ENCODE peak calls at places on chromosome 20, in five cellular contexts. One of them, this sample, is unnamed.

GRCh38 chr20:51335329-51335841 is 207.1 kb downstream of the NFATC2 start:
- DNase-seq in tibial nerve: no peak
- DNase-seq in sigmoid colon: no peak
- DNase-seq in aorta: no peak
- DNase-seq in uterus: no peak
- DNase-seq in this sample: peak; percentile 82

GRCh38 chr20:34579936-34580587 is 21.5 kb downstream of the MAP1LC3A start:
- DNase-seq in uterus: no peak
- DNase-seq in sigmoid colon: no peak
- DNase-seq in aorta: no peak
- DNase-seq in tibial nerve: no peak
- DNase-seq in this sample: peak; percentile 34

GRCh38 chr20:1860446-1860845 is 34.8 kb upstream of the SIRPA start:
- DNase-seq in sigmoid colon: no peak
- DNase-seq in tibial nerve: no peak
- DNase-seq in uterus: no peak
- DNase-seq in aorta: no peak
- DNase-seq in this sample: peak; percentile 82

GRCh38 chr20:49320460-49320859 is 42.6 kb upstream of the ZNFX1 start:
- DNase-seq in aorta: no peak
- DNase-seq in sigmoid colon: no peak
- DNase-seq in tibial nerve: no peak
- DNase-seq in uterus: no peak
- DNase-seq in this sample: peak; percentile 40

GRCh38 chr20:16479666-16480065 is 93.6 kb downstream of the KIF16B start:
- DNase-seq in uterus: no peak
- DNase-seq in tibial nerve: no peak
- DNase-seq in aorta: no peak
- DNase-seq in sigmoid colon: no peak
- DNase-seq in this sample: no peak

GRCh38 chr20:18326990-18327389 is 38.7 kb downstream of the ZNF133 start:
- DNase-seq in tibial nerve: no peak
- DNase-seq in uterus: no peak
- DNase-seq in aorta: no peak
- DNase-seq in sigmoid colon: no peak
- DNase-seq in this sample: no peak

GRCh38 chr20:58457083-58457680 is 58.0 kb downstream of the APCDD1L start:
- DNase-seq in tibial nerve: no peak
- DNase-seq in aorta: no peak
- DNase-seq in uterus: no peak
- DNase-seq in sigmoid colon: no peak
- DNase-seq in this sample: no peak

GRCh38 chr20:34713194-34713943 is 9.2 kb downstream of the TP53INP2 start:
- DNase-seq in uterus: peak; percentile 45
- DNase-seq in tibial nerve: no peak
- DNase-seq in aorta: no peak
- DNase-seq in sigmoid colon: no peak
- DNase-seq in this sample: peak; percentile 94

GRCh38 chr20:38293490-38294333 is 10.2 kb upstream of the BPI start:
- DNase-seq in sigmoid colon: no peak
- DNase-seq in aorta: no peak
- DNase-seq in tibial nerve: no peak
- DNase-seq in uterus: no peak
- DNase-seq in this sample: peak; percentile 31

GRCh38 chr20:36821964-36822437 is 48.4 kb upstream of the DSN1 start:
- DNase-seq in tibial nerve: no peak
- DNase-seq in aorta: no peak
- DNase-seq in uterus: no peak
- DNase-seq in sigmoid colon: no peak
- DNase-seq in this sample: peak; percentile 61

GRCh38 chr20:10309326-10309725 is 90.7 kb downstream of the SNAP25 start:
- DNase-seq in sigmoid colon: no peak
- DNase-seq in tibial nerve: no peak
- DNase-seq in aorta: no peak
- DNase-seq in uterus: no peak
- DNase-seq in this sample: peak; percentile 83

GRCh38 chr20:4883546-4883945 is 117.8 kb downstream of the SLC23A2 start:
- DNase-seq in aorta: no peak
- DNase-seq in tibial nerve: no peak
- DNase-seq in sigmoid colon: no peak
- DNase-seq in uterus: no peak
- DNase-seq in this sample: no peak

GRCh38 chr20:63064745-63065711 is 58.3 kb upstream of the BHLHE23 start:
- DNase-seq in aorta: peak; percentile 37
- DNase-seq in sigmoid colon: peak; percentile 53
- DNase-seq in tibial nerve: no peak
- DNase-seq in uterus: no peak
- DNase-seq in this sample: no peak

GRCh38 chr20:32902456-32903420 is 44.0 kb downstream of the EFCAB8 start:
- DNase-seq in aorta: peak; percentile 68
- DNase-seq in uterus: no peak
- DNase-seq in sigmoid colon: peak; percentile 74
- DNase-seq in tibial nerve: peak; percentile 18
- DNase-seq in this sample: peak; percentile 36

GRCh38 chr20:61730631-61731362 is 334.9 kb downstream of the TAF4 start:
- DNase-seq in tibial nerve: no peak
- DNase-seq in uterus: no peak
- DNase-seq in aorta: peak; percentile 44
- DNase-seq in sigmoid colon: no peak
- DNase-seq in this sample: no peak

GRCh38 chr20:49938173-49939163 is 2.3 kb downstream of the RNF114 start:
- DNase-seq in sigmoid colon: peak; percentile 83
- DNase-seq in uterus: peak; percentile 52
- DNase-seq in aorta: peak; percentile 78
- DNase-seq in tibial nerve: peak; percentile 51
- DNase-seq in this sample: peak; percentile 55

GRCh38 chr20:14700641-14700965 is 363.2 kb upstream of the FLRT3 start:
- DNase-seq in sigmoid colon: no peak
- DNase-seq in tibial nerve: no peak
- DNase-seq in uterus: no peak
- DNase-seq in aorta: no peak
- DNase-seq in this sample: peak; percentile 80

GRCh38 chr20:51195419-51195901 is 172.6 kb upstream of the KCNG1 start:
- DNase-seq in sigmoid colon: no peak
- DNase-seq in uterus: no peak
- DNase-seq in aorta: no peak
- DNase-seq in tibial nerve: no peak
- DNase-seq in this sample: peak; percentile 42

GRCh38 chr20:13687827-13688226 is 49.1 kb upstream of the TASP1 start:
- DNase-seq in sigmoid colon: no peak
- DNase-seq in tibial nerve: no peak
- DNase-seq in uterus: no peak
- DNase-seq in aorta: no peak
- DNase-seq in this sample: no peak

GRCh38 chr20:57879437-57880115 is 169.8 kb upstream of the PMEPA1 start:
- DNase-seq in tibial nerve: no peak
- DNase-seq in uterus: peak; percentile 41
- DNase-seq in sigmoid colon: peak; percentile 66
- DNase-seq in aorta: no peak
- DNase-seq in this sample: no peak

GRCh38 chr20:41141153-41141815 is 3.9 kb downstream of the PLCG1 start:
- DNase-seq in tibial nerve: peak; percentile 62
- DNase-seq in sigmoid colon: peak; percentile 75
- DNase-seq in aorta: no peak
- DNase-seq in uterus: peak; percentile 66
- DNase-seq in this sample: no peak

GRCh38 chr20:17518339-17519052 is 12.7 kb downstream of the BFSP1 start:
- DNase-seq in uterus: no peak
- DNase-seq in tibial nerve: no peak
- DNase-seq in aorta: no peak
- DNase-seq in sigmoid colon: peak; percentile 43
- DNase-seq in this sample: no peak

GRCh38 chr20:4038047-4038459 is 22.7 kb upstream of the RNF24 start:
- DNase-seq in uterus: no peak
- DNase-seq in sigmoid colon: peak; percentile 84
- DNase-seq in tibial nerve: peak; percentile 54
- DNase-seq in aorta: peak; percentile 88
- DNase-seq in this sample: peak; percentile 75

GRCh38 chr20:32526125-32526524 is 59.0 kb downstream of the NOL4L start:
- DNase-seq in aorta: peak; percentile 28
- DNase-seq in uterus: no peak
- DNase-seq in sigmoid colon: no peak
- DNase-seq in tibial nerve: no peak
- DNase-seq in this sample: no peak

GRCh38 chr20:57087102-57087501 is 179.3 kb downstream of the BMP7 start:
- DNase-seq in uterus: no peak
- DNase-seq in sigmoid colon: no peak
- DNase-seq in tibial nerve: no peak
- DNase-seq in aorta: no peak
- DNase-seq in this sample: no peak

GRCh38 chr20:10554285-10554684 is 119.2 kb downstream of the SLX4IP start:
- DNase-seq in tibial nerve: no peak
- DNase-seq in aorta: no peak
- DNase-seq in uterus: no peak
- DNase-seq in sigmoid colon: no peak
- DNase-seq in this sample: no peak

GRCh38 chr20:1761116-1761515 is 103.5 kb upstream of the SIRPG start:
- DNase-seq in sigmoid colon: no peak
- DNase-seq in uterus: no peak
- DNase-seq in aorta: no peak
- DNase-seq in tibial nerve: no peak
- DNase-seq in this sample: peak; percentile 86

GRCh38 chr20:20017852-20018245 is 687 bp downstream of the NAA20 start:
- DNase-seq in uterus: no peak
- DNase-seq in sigmoid colon: no peak
- DNase-seq in tibial nerve: no peak
- DNase-seq in aorta: no peak
- DNase-seq in this sample: peak; percentile 36

GRCh38 chr20:7180261-7181045 is 413.0 kb downstream of the BMP2 start:
- DNase-seq in sigmoid colon: no peak
- DNase-seq in uterus: no peak
- DNase-seq in aorta: no peak
- DNase-seq in tibial nerve: no peak
- DNase-seq in this sample: peak; percentile 69

GRCh38 chr20:17612287-17612974 is 42.6 kb downstream of the DSTN start:
- DNase-seq in aorta: peak; percentile 72
- DNase-seq in tibial nerve: no peak
- DNase-seq in sigmoid colon: peak; percentile 91
- DNase-seq in uterus: no peak
- DNase-seq in this sample: peak; percentile 41

GRCh38 chr20:49045440-49046086 is 549 bp upstream of the CSE1L start:
- DNase-seq in tibial nerve: no peak
- DNase-seq in sigmoid colon: peak; percentile 73
- DNase-seq in uterus: no peak
- DNase-seq in aorta: peak; percentile 69
- DNase-seq in this sample: no peak

GRCh38 chr20:6660441-6660840 is 107.0 kb upstream of the BMP2 start:
- DNase-seq in tibial nerve: no peak
- DNase-seq in aorta: no peak
- DNase-seq in sigmoid colon: no peak
- DNase-seq in uterus: no peak
- DNase-seq in this sample: peak; percentile 79

DNA sequence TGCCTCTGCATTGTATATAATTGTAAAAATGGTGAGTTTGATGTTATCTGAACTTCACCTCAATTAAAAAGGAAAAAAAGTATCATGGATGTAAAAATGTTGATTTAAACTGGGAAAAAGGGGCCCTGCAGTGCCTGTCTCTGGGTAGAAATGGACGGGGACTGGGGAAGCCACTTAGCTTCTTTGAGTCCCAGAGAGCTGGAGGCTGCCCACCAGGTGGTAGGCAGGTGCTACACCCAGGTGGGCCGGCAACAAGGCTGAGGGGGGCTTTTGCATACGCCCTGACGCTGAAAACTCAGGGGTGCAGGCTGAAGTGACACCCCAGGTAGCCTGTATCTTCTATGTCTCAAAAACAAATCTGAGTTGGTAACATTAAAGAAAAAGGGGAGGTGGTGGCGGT is 118.2 kb downstream of the SULF2 start:
- DNase-seq in tibial nerve: no peak
- DNase-seq in sigmoid colon: no peak
- DNase-seq in aorta: no peak
- DNase-seq in uterus: no peak
- DNase-seq in this sample: no peak
- H3K4me3 ChIP-seq in tibial nerve: no peak overlapping the region
- H3K4me3 ChIP-seq in sigmoid colon: no peak overlapping the region
- H3K4me3 ChIP-seq in aorta: no peak overlapping the region
- H3K4me3 ChIP-seq in uterus: no peak overlapping the region
- H3K4me3 ChIP-seq in this sample: no peak overlapping the region

GRCh38 chr20:62487-62886 is 25.0 kb upstream of the DEFB125 start:
- DNase-seq in aorta: no peak
- DNase-seq in sigmoid colon: no peak
- DNase-seq in uterus: no peak
- DNase-seq in tibial nerve: no peak
- DNase-seq in this sample: no peak
- H3K9me3 ChIP-seq in aorta: peaks cover 6% of the 10 kb centered on the region
- H3K9me3 ChIP-seq in sigmoid colon: no peaks in the 10 kb centered on the region
- H3K9me3 ChIP-seq in uterus: no peaks in the 10 kb centered on the region
- H3K9me3 ChIP-seq in tibial nerve: no peaks in the 10 kb centered on the region
- H3K9me3 ChIP-seq in this sample: peaks cover 22% of the 10 kb centered on the region

DNA sequence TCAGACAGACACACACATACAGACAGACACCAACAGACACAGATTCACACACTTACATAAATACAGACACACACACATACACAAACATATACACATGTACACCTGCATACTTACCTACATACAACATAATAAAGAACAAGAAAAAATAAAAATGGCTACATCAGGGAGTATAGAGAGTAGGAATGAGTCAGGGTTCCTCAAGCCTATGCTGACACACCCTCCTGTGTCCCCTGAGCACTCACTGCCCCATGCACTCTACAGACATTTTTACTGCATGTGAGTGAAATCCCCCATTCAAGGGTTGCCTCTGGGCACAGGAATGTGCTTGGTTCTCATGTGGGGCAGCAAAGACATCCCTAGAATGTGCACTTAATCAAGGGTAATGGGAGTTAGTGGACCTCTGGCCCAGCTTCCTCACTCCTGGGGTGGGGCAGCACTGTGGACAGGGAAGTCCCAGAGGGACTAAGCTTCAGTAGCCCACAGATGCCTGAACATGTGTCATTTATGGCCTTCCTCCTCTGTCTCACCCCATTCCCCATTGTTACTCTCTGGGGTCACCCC is 185.9 kb upstream of the FOXA2 start:
- DNase-seq in sigmoid colon: no peak
- DNase-seq in uterus: no peak
- DNase-seq in aorta: no peak
- DNase-seq in tibial nerve: no peak
- DNase-seq in this sample: no peak
- H3K4me3 ChIP-seq in sigmoid colon: no peak overlapping the region
- H3K4me3 ChIP-seq in uterus: no peak overlapping the region
- H3K4me3 ChIP-seq in aorta: no peak overlapping the region
- H3K4me3 ChIP-seq in tibial nerve: no peak overlapping the region
- H3K4me3 ChIP-seq in this sample: no peak overlapping the region

GRCh38 chr20:59743767-59744485 is 139.6 kb downstream of the PHACTR3 start:
- DNase-seq in uterus: no peak
- DNase-seq in sigmoid colon: no peak
- DNase-seq in tibial nerve: no peak
- DNase-seq in aorta: no peak
- DNase-seq in this sample: no peak

GRCh38 chr20:59745201-59745600 is 140.9 kb downstream of the PHACTR3 start:
- DNase-seq in aorta: no peak
- DNase-seq in uterus: no peak
- DNase-seq in sigmoid colon: no peak
- DNase-seq in tibial nerve: no peak
- DNase-seq in this sample: no peak

GRCh38 chr20:59746155-59746554 is 141.8 kb downstream of the PHACTR3 start:
- DNase-seq in aorta: no peak
- DNase-seq in uterus: no peak
- DNase-seq in sigmoid colon: no peak
- DNase-seq in tibial nerve: no peak
- DNase-seq in this sample: no peak

GRCh38 chr20:59745716-59746115 is 141.4 kb downstream of the PHACTR3 start:
- DNase-seq in sigmoid colon: no peak
- DNase-seq in aorta: no peak
- DNase-seq in tibial nerve: no peak
- DNase-seq in uterus: no peak
- DNase-seq in this sample: no peak

GRCh38 chr20:59744756-59745155 is 140.4 kb downstream of the PHACTR3 start:
- DNase-seq in uterus: no peak
- DNase-seq in aorta: no peak
- DNase-seq in sigmoid colon: no peak
- DNase-seq in tibial nerve: no peak
- DNase-seq in this sample: no peak
- H3K9me3 ChIP-seq in uterus: no peaks in the 10 kb centered on the region
- H3K9me3 ChIP-seq in aorta: no peaks in the 10 kb centered on the region
- H3K9me3 ChIP-seq in sigmoid colon: no peaks in the 10 kb centered on the region
- H3K9me3 ChIP-seq in tibial nerve: no peaks in the 10 kb centered on the region
- H3K9me3 ChIP-seq in this sample: no peaks in the 10 kb centered on the region

This sample was measured in mammary epithelial cell.